ENCODE peak calls at places on chromosomes 1 and 21, in ten cellular contexts. B, O, L, E, R, F, Z, Q, K and H are unnamed samples.

GRCh38 chr1:35449334-35450008 is 107.7 kb downstream of the KIAA0319L start:
- ATAC-seq in R (no peak), B (no peak), Q (no peak), O (no peak), F (peak), K (no peak), Z (no peak), E (no peak), L (no peak), H (no peak)

GRCh38 chr1:155005076-155005971 is 2.7 kb downstream of the ZBTB7B start:
- ATAC-seq in K (no peak), F (no peak), Q (no peak), O (peak), R (no peak), E (no peak), L (peak), Z (no peak), B (no peak), H (no peak)

GRCh38 chr1:4664601-4665000 is 10.2 kb downstream of the AJAP1 start:
- ATAC-seq in Q (no peak), R (no peak), K (no peak), B (no peak), O (no peak), Z (no peak), F (no peak), L (no peak), E (no peak), H (no peak)

GRCh38 chr1:9680828-9681227 is 29.3 kb downstream of the PIK3CD start:
- ATAC-seq in E (no peak), O (no peak), L (no peak), Q (no peak), Z (no peak), R (no peak), B (no peak), F (no peak), K (no peak), H (peak)

GRCh38 chr1:59204001-59204400 is 92.9 kb upstream of the FGGY start:
- ATAC-seq in Q (no peak), L (peak), B (no peak), Z (peak), O (peak), R (no peak), F (no peak), E (no peak), K (no peak), H (no peak)

GRCh38 chr1:99986656-99987225 is 16.9 kb downstream of the SLC35A3 start:
- ATAC-seq in E (no peak), F (no peak), Q (no peak), K (no peak), Z (no peak), O (no peak), B (no peak), R (no peak), L (no peak), H (no peak)

GRCh38 chr1:30929944-30930525 is 21.5 kb upstream of the SDC3 start:
- ATAC-seq in Q (no peak), E (peak), Z (no peak), B (no peak), O (peak), R (peak), F (peak), K (peak), L (no peak), H (no peak)

GRCh38 chr21:40841524-40842196 is 5.3 kb downstream of the DSCAM start:
- ATAC-seq in K (no peak), B (no peak), Q (no peak), L (peak), E (peak), O (peak), F (no peak), R (no peak), Z (peak), H (no peak)

GRCh38 chr1:3895279-3895950 is 4.7 kb downstream of the C1orf174 start:
- ATAC-seq in Q (no peak), L (no peak), R (no peak), Z (no peak), K (no peak), F (no peak), O (no peak), E (no peak), B (no peak), H (no peak)

GRCh38 chr1:31750858-31751638 is 13.1 kb downstream of the ADGRB2 start:
- ATAC-seq in F (peak), B (peak), L (no peak), O (peak), R (peak), Q (peak), E (no peak), K (peak), Z (no peak), H (peak)

GRCh38 chr1:53121319-53122172 is 20.9 kb downstream of the SLC1A7 start:
- ATAC-seq in K (peak), O (peak), Q (no peak), L (peak), B (no peak), E (no peak), R (no peak), F (peak), Z (no peak), H (no peak)

GRCh38 chr21:33247596-33247995 is 17.9 kb downstream of the IFNAR2 start:
- ATAC-seq in O (peak), E (no peak), R (no peak), Q (no peak), B (no peak), K (no peak), L (no peak), Z (no peak), F (no peak), H (no peak)